ENCODE peak calls at places on chromosomes 11 and 22, in ten cellular contexts. One of them, this sample, is unnamed.

GRCh38 chr11:66328307-66329144 is 7.7 kb downstream of the RIN1 start:
- DNase-seq in nucleus accumbens: peak; percentile 64
- DNase-seq in NCI-H2081: peak; percentile 59
- DNase-seq in transverse colon: peak; percentile 82
- DNase-seq in SHP77: peak; percentile 84
- DNase-seq in substantia nigra: no peak
- DNase-seq in NT2/D1: no peak
- DNase-seq in effector CD4-positive, alpha-beta T cell: peak; percentile 70
- DNase-seq in Caco-2: peak; percentile 89
- DNase-seq in pancreas: peak; percentile 87
- DNase-seq in this sample: peak; percentile 63

GRCh38 chr11:122578168-122578825 is 77.2 kb upstream of the UBASH3B start:
- DNase-seq in NT2/D1: no peak
- DNase-seq in nucleus accumbens: no peak
- DNase-seq in substantia nigra: no peak
- DNase-seq in SHP77: no peak
- DNase-seq in transverse colon: no peak
- DNase-seq in NCI-H2081: no peak
- DNase-seq in effector CD4-positive, alpha-beta T cell: no peak
- DNase-seq in Caco-2: no peak
- DNase-seq in pancreas: no peak
- DNase-seq in this sample: no peak

GRCh38 chr22:45709866-45710265 is 38.2 kb downstream of the ATXN10 start:
- DNase-seq in Caco-2: no peak
- DNase-seq in NT2/D1: no peak
- DNase-seq in transverse colon: no peak
- DNase-seq in SHP77: no peak
- DNase-seq in pancreas: no peak
- DNase-seq in nucleus accumbens: no peak
- DNase-seq in substantia nigra: no peak
- DNase-seq in NCI-H2081: no peak
- DNase-seq in effector CD4-positive, alpha-beta T cell: no peak
- DNase-seq in this sample: no peak

GRCh38 chr11:119389611-119390254 is 8.2 kb upstream of the USP2 start:
- DNase-seq in effector CD4-positive, alpha-beta T cell: no peak
- DNase-seq in nucleus accumbens: no peak
- DNase-seq in pancreas: no peak
- DNase-seq in transverse colon: no peak
- DNase-seq in NT2/D1: peak; percentile 32
- DNase-seq in SHP77: peak; percentile 23
- DNase-seq in substantia nigra: no peak
- DNase-seq in Caco-2: peak; percentile 82
- DNase-seq in NCI-H2081: no peak
- DNase-seq in this sample: peak; percentile 84

GRCh38 chr11:123213307-123213708 is 18.3 kb upstream of the CLMP start:
- DNase-seq in transverse colon: no peak
- DNase-seq in Caco-2: peak; percentile 37
- DNase-seq in SHP77: no peak
- DNase-seq in NT2/D1: no peak
- DNase-seq in nucleus accumbens: no peak
- DNase-seq in pancreas: no peak
- DNase-seq in substantia nigra: no peak
- DNase-seq in effector CD4-positive, alpha-beta T cell: no peak
- DNase-seq in NCI-H2081: no peak
- DNase-seq in this sample: no peak

GRCh38 chr11:99519095-99519494 is 498.3 kb downstream of the CNTN5 start:
- DNase-seq in nucleus accumbens: no peak
- DNase-seq in effector CD4-positive, alpha-beta T cell: no peak
- DNase-seq in SHP77: no peak
- DNase-seq in Caco-2: no peak
- DNase-seq in transverse colon: no peak
- DNase-seq in substantia nigra: no peak
- DNase-seq in NCI-H2081: no peak
- DNase-seq in pancreas: no peak
- DNase-seq in NT2/D1: no peak
- DNase-seq in this sample: no peak

GRCh38 chr11:11584446-11584810 is 37.4 kb downstream of the GALNT18 start:
- DNase-seq in nucleus accumbens: no peak
- DNase-seq in Caco-2: no peak
- DNase-seq in NT2/D1: no peak
- DNase-seq in NCI-H2081: no peak
- DNase-seq in pancreas: no peak
- DNase-seq in substantia nigra: no peak
- DNase-seq in effector CD4-positive, alpha-beta T cell: no peak
- DNase-seq in SHP77: no peak
- DNase-seq in transverse colon: no peak
- DNase-seq in this sample: no peak

GRCh38 chr22:22870577-22871398 is 16.8 kb upstream of the IGLL5 start:
- DNase-seq in NT2/D1: no peak
- DNase-seq in nucleus accumbens: no peak
- DNase-seq in substantia nigra: no peak
- DNase-seq in transverse colon: no peak
- DNase-seq in pancreas: no peak
- DNase-seq in effector CD4-positive, alpha-beta T cell: no peak
- DNase-seq in SHP77: no peak
- DNase-seq in NCI-H2081: no peak
- DNase-seq in Caco-2: no peak
- DNase-seq in this sample: no peak

GRCh38 chr11:765025-765801 is 12.1 kb downstream of the GATD1 start:
- DNase-seq in pancreas: peak; percentile 69
- DNase-seq in effector CD4-positive, alpha-beta T cell: peak; percentile 53
- DNase-seq in NCI-H2081: peak; percentile 41
- DNase-seq in nucleus accumbens: peak; percentile 57
- DNase-seq in NT2/D1: no peak
- DNase-seq in substantia nigra: no peak
- DNase-seq in Caco-2: peak; percentile 78
- DNase-seq in SHP77: peak; percentile 23
- DNase-seq in transverse colon: peak; percentile 56
- DNase-seq in this sample: peak; percentile 38

GRCh38 chr11:91296628-91297027 is 928.0 kb upstream of the FAT3 start:
- DNase-seq in Caco-2: no peak
- DNase-seq in nucleus accumbens: no peak
- DNase-seq in NT2/D1: no peak
- DNase-seq in transverse colon: no peak
- DNase-seq in pancreas: no peak
- DNase-seq in substantia nigra: no peak
- DNase-seq in effector CD4-positive, alpha-beta T cell: no peak
- DNase-seq in SHP77: no peak
- DNase-seq in NCI-H2081: no peak
- DNase-seq in this sample: no peak

GRCh38 chr22:47995718-47996117 is 1233.3 kb downstream of the TBC1D22A start:
- DNase-seq in nucleus accumbens: no peak
- DNase-seq in NT2/D1: no peak
- DNase-seq in pancreas: no peak
- DNase-seq in SHP77: no peak
- DNase-seq in Caco-2: no peak
- DNase-seq in substantia nigra: no peak
- DNase-seq in transverse colon: no peak
- DNase-seq in NCI-H2081: no peak
- DNase-seq in effector CD4-positive, alpha-beta T cell: no peak
- DNase-seq in this sample: no peak

GRCh38 chr11:68689737-68690625 is 5.6 kb downstream of the GAL start:
- DNase-seq in Caco-2: no peak
- DNase-seq in NCI-H2081: no peak
- DNase-seq in pancreas: no peak
- DNase-seq in effector CD4-positive, alpha-beta T cell: no peak
- DNase-seq in transverse colon: no peak
- DNase-seq in NT2/D1: no peak
- DNase-seq in SHP77: no peak
- DNase-seq in nucleus accumbens: no peak
- DNase-seq in substantia nigra: no peak
- DNase-seq in this sample: no peak

GRCh38 chr11:121544956-121545355 is 92.2 kb upstream of the SORL1-AS1 start:
- DNase-seq in transverse colon: no peak
- DNase-seq in substantia nigra: no peak
- DNase-seq in Caco-2: no peak
- DNase-seq in SHP77: no peak
- DNase-seq in NT2/D1: no peak
- DNase-seq in effector CD4-positive, alpha-beta T cell: no peak
- DNase-seq in nucleus accumbens: no peak
- DNase-seq in pancreas: no peak
- DNase-seq in NCI-H2081: no peak
- DNase-seq in this sample: no peak

GRCh38 chr11:11605821-11606450 is 15.9 kb downstream of the GALNT18 start:
- DNase-seq in nucleus accumbens: no peak
- DNase-seq in NT2/D1: no peak
- DNase-seq in NCI-H2081: no peak
- DNase-seq in Caco-2: no peak
- DNase-seq in transverse colon: no peak
- DNase-seq in SHP77: no peak
- DNase-seq in pancreas: no peak
- DNase-seq in substantia nigra: no peak
- DNase-seq in effector CD4-positive, alpha-beta T cell: no peak
- DNase-seq in this sample: no peak

GRCh38 chr11:36417154-36417553 is 92.9 kb downstream of the TRAF6 start:
- DNase-seq in Caco-2: no peak
- DNase-seq in pancreas: no peak
- DNase-seq in transverse colon: no peak
- DNase-seq in SHP77: no peak
- DNase-seq in substantia nigra: no peak
- DNase-seq in effector CD4-positive, alpha-beta T cell: no peak
- DNase-seq in NT2/D1: no peak
- DNase-seq in nucleus accumbens: no peak
- DNase-seq in NCI-H2081: no peak
- DNase-seq in this sample: no peak

GRCh38 chr22:33057363-33057995 is 702 bp downstream of the SYN3 start:
- DNase-seq in transverse colon: no peak
- DNase-seq in SHP77: no peak
- DNase-seq in substantia nigra: no peak
- DNase-seq in effector CD4-positive, alpha-beta T cell: no peak
- DNase-seq in Caco-2: no peak
- DNase-seq in nucleus accumbens: no peak
- DNase-seq in NT2/D1: no peak
- DNase-seq in NCI-H2081: no peak
- DNase-seq in pancreas: no peak
- DNase-seq in this sample: peak; percentile 28

GRCh38 chr11:86360775-86361395 is 13.8 kb upstream of the CCDC81 start:
- DNase-seq in pancreas: no peak
- DNase-seq in NT2/D1: no peak
- DNase-seq in Caco-2: peak; percentile 47
- DNase-seq in substantia nigra: no peak
- DNase-seq in transverse colon: no peak
- DNase-seq in NCI-H2081: no peak
- DNase-seq in effector CD4-positive, alpha-beta T cell: no peak
- DNase-seq in nucleus accumbens: no peak
- DNase-seq in SHP77: no peak
- DNase-seq in this sample: peak; percentile 2

GRCh38 chr11:86620796-86621575 is 51.4 kb downstream of the ME3 start:
- DNase-seq in NCI-H2081: no peak
- DNase-seq in substantia nigra: no peak
- DNase-seq in NT2/D1: no peak
- DNase-seq in pancreas: no peak
- DNase-seq in SHP77: no peak
- DNase-seq in effector CD4-positive, alpha-beta T cell: no peak
- DNase-seq in transverse colon: no peak
- DNase-seq in Caco-2: no peak
- DNase-seq in nucleus accumbens: no peak
- DNase-seq in this sample: no peak

GRCh38 chr11:47295385-47295784 is 25.5 kb downstream of the MADD start:
- DNase-seq in transverse colon: no peak
- DNase-seq in Caco-2: no peak
- DNase-seq in substantia nigra: no peak
- DNase-seq in NT2/D1: no peak
- DNase-seq in effector CD4-positive, alpha-beta T cell: no peak
- DNase-seq in NCI-H2081: no peak
- DNase-seq in SHP77: no peak
- DNase-seq in nucleus accumbens: no peak
- DNase-seq in pancreas: no peak
- DNase-seq in this sample: no peak

GRCh38 chr22:36329217-36330078 is 58.3 kb downstream of the MYH9 start:
- DNase-seq in NT2/D1: peak; percentile 75
- DNase-seq in pancreas: no peak
- DNase-seq in Caco-2: peak; percentile 89
- DNase-seq in substantia nigra: no peak
- DNase-seq in NCI-H2081: no peak
- DNase-seq in transverse colon: peak; percentile 60
- DNase-seq in SHP77: peak; percentile 55
- DNase-seq in effector CD4-positive, alpha-beta T cell: peak; percentile 79
- DNase-seq in nucleus accumbens: no peak
- DNase-seq in this sample: no peak

GRCh38 chr11:8671242-8671641 is 11.2 kb downstream of the TRIM66 start:
- DNase-seq in substantia nigra: peak; percentile 26
- DNase-seq in SHP77: no peak
- DNase-seq in Caco-2: no peak
- DNase-seq in effector CD4-positive, alpha-beta T cell: no peak
- DNase-seq in nucleus accumbens: peak; percentile 48
- DNase-seq in NT2/D1: peak; percentile 90
- DNase-seq in pancreas: no peak
- DNase-seq in transverse colon: peak; percentile 14
- DNase-seq in NCI-H2081: peak; percentile 53
- DNase-seq in this sample: peak; percentile 77

GRCh38 chr11:75523189-75523588 is 2.6 kb downstream of the GDPD5 start:
- DNase-seq in effector CD4-positive, alpha-beta T cell: no peak
- DNase-seq in pancreas: no peak
- DNase-seq in NT2/D1: no peak
- DNase-seq in SHP77: no peak
- DNase-seq in NCI-H2081: no peak
- DNase-seq in substantia nigra: no peak
- DNase-seq in Caco-2: no peak
- DNase-seq in transverse colon: no peak
- DNase-seq in nucleus accumbens: no peak
- DNase-seq in this sample: no peak

GRCh38 chr11:69138265-69138664 is 17.5 kb upstream of the SMIM38 start:
- DNase-seq in Caco-2: peak; percentile 77
- DNase-seq in NCI-H2081: no peak
- DNase-seq in pancreas: no peak
- DNase-seq in NT2/D1: no peak
- DNase-seq in substantia nigra: no peak
- DNase-seq in SHP77: no peak
- DNase-seq in nucleus accumbens: no peak
- DNase-seq in effector CD4-positive, alpha-beta T cell: no peak
- DNase-seq in transverse colon: no peak
- DNase-seq in this sample: no peak

GRCh38 chr22:23565942-23566715 is 14.0 kb downstream of the IGLL1 start:
- DNase-seq in Caco-2: peak; percentile 32
- DNase-seq in NT2/D1: no peak
- DNase-seq in NCI-H2081: no peak
- DNase-seq in SHP77: no peak
- DNase-seq in effector CD4-positive, alpha-beta T cell: no peak
- DNase-seq in pancreas: peak; percentile 69
- DNase-seq in nucleus accumbens: no peak
- DNase-seq in transverse colon: no peak
- DNase-seq in substantia nigra: no peak
- DNase-seq in this sample: peak; percentile 68

GRCh38 chr11:10030122-10030490 is 263.9 kb downstream of the SBF2 start:
- DNase-seq in effector CD4-positive, alpha-beta T cell: no peak
- DNase-seq in NCI-H2081: no peak
- DNase-seq in Caco-2: no peak
- DNase-seq in NT2/D1: no peak
- DNase-seq in transverse colon: no peak
- DNase-seq in SHP77: no peak
- DNase-seq in nucleus accumbens: no peak
- DNase-seq in substantia nigra: no peak
- DNase-seq in pancreas: no peak
- DNase-seq in this sample: no peak

GRCh38 chr11:131284041-131284440 is 86.4 kb upstream of the NTM start:
- DNase-seq in NCI-H2081: no peak
- DNase-seq in nucleus accumbens: no peak
- DNase-seq in effector CD4-positive, alpha-beta T cell: no peak
- DNase-seq in transverse colon: no peak
- DNase-seq in NT2/D1: no peak
- DNase-seq in substantia nigra: no peak
- DNase-seq in SHP77: no peak
- DNase-seq in pancreas: no peak
- DNase-seq in Caco-2: no peak
- DNase-seq in this sample: no peak

GRCh38 chr11:71302911-71303310 is 50.5 kb upstream of the SHANK2 start:
- DNase-seq in NCI-H2081: no peak
- DNase-seq in transverse colon: no peak
- DNase-seq in SHP77: no peak
- DNase-seq in Caco-2: no peak
- DNase-seq in substantia nigra: no peak
- DNase-seq in nucleus accumbens: no peak
- DNase-seq in NT2/D1: no peak
- DNase-seq in pancreas: peak; percentile 5
- DNase-seq in effector CD4-positive, alpha-beta T cell: no peak
- DNase-seq in this sample: no peak

GRCh38 chr11:116790167-116791001 is 1.3 kb downstream of the APOA5 start:
- DNase-seq in Caco-2: no peak
- DNase-seq in pancreas: no peak
- DNase-seq in NT2/D1: no peak
- DNase-seq in transverse colon: no peak
- DNase-seq in NCI-H2081: no peak
- DNase-seq in nucleus accumbens: no peak
- DNase-seq in effector CD4-positive, alpha-beta T cell: no peak
- DNase-seq in substantia nigra: no peak
- DNase-seq in SHP77: no peak
- DNase-seq in this sample: no peak

This sample was measured in NCI-H146.